ENCODE peak calls at places on chromosomes 3 and 15, in five cellular contexts. T, H, S, X and Y are unnamed samples.

GRCh38 chr15:83571820-83572707 is 81.9 kb upstream of the ADAMTSL3 start:
- DNase-seq in T (no peak), H (peak), S (no peak), X (no peak), Y (peak)

GRCh38 chr3:27591811-27592210 is 107.6 kb upstream of the SLC4A7 start:
- DNase-seq in T (no peak), H (no peak), S (no peak), X (no peak), Y (no peak)

GRCh38 chr3:133733226-133733625 is 13.0 kb upstream of the TF start:
- DNase-seq in T (no peak), H (no peak), S (no peak), X (no peak), Y (no peak)

GRCh38 chr3:105495021-105495420 is 128.3 kb downstream of the ALCAM start:
- DNase-seq in T (no peak), H (no peak), S (no peak), X (no peak), Y (no peak)

GRCh38 chr15:99174567-99174966 is 69.7 kb downstream of the SYNM start:
- DNase-seq in T (no peak), H (peak), S (no peak), X (no peak), Y (no peak)

GRCh38 chr3:120182613-120183524 is 88.6 kb upstream of the GSK3B start:
- DNase-seq in T (no peak), H (peak), S (no peak), X (no peak), Y (peak)

GRCh38 chr3:160400048-160400630 is 689 bp downstream of the SMC4 start:
- DNase-seq in T (peak), H (peak), S (no peak), X (no peak), Y (no peak)

GRCh38 chr3:194133661-194134230 is 2.2 kb upstream of the HES1 start:
- DNase-seq in T (peak), H (peak), S (no peak), X (peak), Y (no peak)

GRCh38 chr3:182983811-182984210 is 3.5 kb upstream of the DCUN1D1 start:
- DNase-seq in T (no peak), H (no peak), S (no peak), X (no peak), Y (no peak)

GRCh38 chr15:78203346-78204225 is 30.8 kb downstream of the ACSBG1 start:
- DNase-seq in T (no peak), H (no peak), S (no peak), X (no peak), Y (no peak)

GRCh38 chr3:98732239-98733054 is 30.7 kb upstream of the ST3GAL6 start:
- DNase-seq in T (peak), H (peak), S (peak), X (peak), Y (peak)

GRCh38 chr3:42515391-42515916 is 13.0 kb downstream of the VIPR1 start:
- DNase-seq in T (no peak), H (no peak), S (no peak), X (no peak), Y (no peak)

GRCh38 chr15:91049378-91050127 is 27.2 kb upstream of the VPS33B start:
- DNase-seq in T (peak), H (peak), S (no peak), X (no peak), Y (peak)

GRCh38 chr15:80026754-80027153 is 32.7 kb upstream of the ZFAND6 start:
- DNase-seq in T (no peak), H (no peak), S (no peak), X (no peak), Y (no peak)

GRCh38 chr15:97902140-97902780 is 58.2 kb upstream of the ARRDC4 start:
- DNase-seq in T (no peak), H (no peak), S (no peak), X (no peak), Y (no peak)

GRCh38 chr3:6921041-6921440 is 60.1 kb downstream of the GRM7 start:
- DNase-seq in T (no peak), H (no peak), S (no peak), X (no peak), Y (no peak)

GRCh38 chr15:79341361-79341760 is 30.4 kb downstream of the TMED3 start:
- DNase-seq in T (no peak), H (no peak), S (no peak), X (no peak), Y (no peak)

GRCh38 chr3:123540285-123540684 is 44.6 kb downstream of the HACD2 start:
- DNase-seq in T (no peak), H (no peak), S (no peak), X (no peak), Y (no peak)

GRCh38 chr15:60548101-60548500 is 69.2 kb upstream of the ICE2 start:
- DNase-seq in T (peak), H (no peak), S (peak), X (no peak), Y (no peak)

GRCh38 chr15:88242586-88242985 is 14.0 kb downstream of the NTRK3 start:
- DNase-seq in T (no peak), H (no peak), S (no peak), X (no peak), Y (no peak)

GRCh38 chr3:5092018-5092417 is 30.1 kb upstream of the ARL8B start:
- DNase-seq in T (no peak), H (no peak), S (no peak), X (no peak), Y (no peak)